ENCODE peak calls at places on chromosomes 1 and 21, in ten cellular contexts. Y is K562, X is Peyer's patch, P is A549, G is body of pancreas, A is HCT116, H is transverse colon, W is heart left ventricle, S is lower leg skin, D is H1. T is an unnamed sample.

GRCh38 chr21:17118638-17119384 is 394.0 kb upstream of the CXADR start:
- DNase-seq in Y (no peak), X (no peak), P (no peak), G (no peak), A (no peak), H (no peak), W (peak; percentile 47), S (no peak), D (no peak), T (no peak)

GRCh38 chr1:3060601-3061551 is 8.1 kb upstream of the PRDM16 start:
- DNase-seq in Y (no peak), X (no peak), P (no peak), G (no peak), A (no peak), H (no peak), W (no peak), S (no peak), D (no peak), T (peak; percentile 16)

GRCh38 chr1:32763221-32763620 is 53.9 kb downstream of the YARS1 start:
- DNase-seq in Y (no peak), X (no peak), P (no peak), G (no peak), A (no peak), H (no peak), W (no peak), S (no peak), D (no peak), T (no peak)

GRCh38 chr1:213448360-213448759 is 397.3 kb downstream of the RPS6KC1 start:
- DNase-seq in Y (no peak), X (no peak), P (no peak), G (no peak), A (no peak), H (no peak), W (no peak), S (no peak), D (no peak), T (no peak)

GRCh38 chr21:38351176-38351959 is 94.6 kb downstream of the KCNJ15 start:
- DNase-seq in Y (no peak), X (no peak), P (no peak), G (no peak), A (no peak), H (no peak), W (no peak), S (no peak), D (no peak), T (no peak)

GRCh38 chr1:200302192-200302892 is 107.5 kb downstream of the ZNF281 start:
- DNase-seq in Y (no peak), X (peak; percentile 57), P (peak; percentile 38), G (peak; percentile 74), A (no peak), H (peak; percentile 51), W (peak; percentile 27), S (no peak), D (peak; percentile 64), T (no peak)

GRCh38 chr1:234468580-234468979 is 10.4 kb downstream of the TARBP1 start:
- DNase-seq in Y (no peak), X (no peak), P (no peak), G (peak; percentile 39), A (no peak), H (no peak), W (no peak), S (no peak), D (no peak), T (no peak)

GRCh38 chr1:192133350-192133950 is 24.8 kb upstream of the RGS18 start:
- DNase-seq in Y (no peak), X (no peak), P (no peak), G (no peak), A (no peak), H (no peak), W (no peak), S (no peak), D (no peak), T (no peak)

GRCh38 chr1:165259236-165259635 is 97.3 kb downstream of the LMX1A start:
- DNase-seq in Y (no peak), X (no peak), P (no peak), G (peak; percentile 19), A (no peak), H (no peak), W (no peak), S (no peak), D (no peak), T (no peak)

GRCh38 chr1:63701187-63701586 is 72.6 kb upstream of the ROR1 start:
- DNase-seq in Y (no peak), X (no peak), P (peak; percentile 27), G (peak; percentile 88), A (no peak), H (peak; percentile 52), W (peak; percentile 55), S (no peak), D (no peak), T (no peak)

GRCh38 chr1:229203030-229203751 is 67.7 kb upstream of the RAB4A start:
- DNase-seq in Y (peak; percentile 52), X (no peak), P (peak; percentile 43), G (peak; percentile 28), A (peak; percentile 57), H (no peak), W (no peak), S (peak; percentile 7), D (peak; percentile 82), T (no peak)

GRCh38 chr1:177686929-177687328 is 282.9 kb downstream of the SEC16B start:
- DNase-seq in Y (no peak), X (no peak), P (no peak), G (peak; percentile 7), A (no peak), H (no peak), W (no peak), S (no peak), D (no peak), T (no peak)

DNA sequence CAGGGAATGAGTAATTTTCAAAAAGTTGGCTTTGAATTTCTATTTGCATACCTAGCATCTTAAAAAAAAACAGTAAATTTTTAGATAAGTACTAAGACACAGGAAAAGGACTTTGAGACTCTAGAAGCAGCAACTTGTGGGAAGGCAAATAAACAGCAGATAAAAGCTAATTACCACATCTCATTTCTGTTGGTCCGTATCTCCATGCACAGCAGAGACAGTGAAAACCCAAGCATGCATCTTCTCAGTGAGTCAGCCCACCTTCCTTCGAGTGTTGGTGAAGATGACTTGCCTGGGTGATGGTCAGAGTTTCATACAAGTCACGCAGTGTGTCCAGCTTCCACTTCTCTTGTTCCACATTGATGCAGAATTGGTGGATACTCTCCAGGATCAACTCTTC is 400.0 kb upstream of the ADAMTS5 start:
- DNase-seq in Y (no peak), X (no peak), P (no peak), G (no peak), A (no peak), H (no peak), W (no peak), S (no peak), D (no peak), T (no peak)
- TF ChIP-seq POLR2A in Y (no peak), X (no peak), P (no peak), G (no peak), A (no peak), H (no peak), W (no peak), S (no peak), D (no peak), T (no peak)

DNA sequence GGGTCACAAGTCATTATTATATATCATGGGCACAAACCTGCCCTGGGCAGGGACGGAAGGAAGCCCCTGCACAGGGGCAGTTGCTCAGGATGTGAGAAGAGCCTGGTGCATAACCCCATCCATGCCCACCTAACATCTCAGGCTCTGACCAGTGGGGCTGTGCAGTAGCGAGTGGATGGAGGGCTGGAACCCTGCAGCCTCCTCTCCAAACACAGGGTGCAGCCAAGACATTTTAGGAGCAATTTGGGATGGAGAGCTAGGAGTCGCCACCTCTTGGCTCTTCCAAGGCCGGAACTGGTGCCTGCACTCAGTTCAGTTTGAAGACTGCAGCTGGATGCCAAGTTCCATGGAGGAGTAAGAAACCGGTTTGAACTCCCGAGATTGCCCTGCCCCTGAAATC is 2.8 kb downstream of the MX1 start:
- DNase-seq in Y (no peak), X (no peak), P (no peak), G (no peak), A (no peak), H (no peak), W (no peak), S (no peak), D (peak; percentile 27), T (no peak)
- TF ChIP-seq POLR2A in Y (no peak), X (no peak), P (no peak), G (no peak), A (no peak), H (no peak), W (no peak), S (no peak), D (no peak), T (no peak)

DNA sequence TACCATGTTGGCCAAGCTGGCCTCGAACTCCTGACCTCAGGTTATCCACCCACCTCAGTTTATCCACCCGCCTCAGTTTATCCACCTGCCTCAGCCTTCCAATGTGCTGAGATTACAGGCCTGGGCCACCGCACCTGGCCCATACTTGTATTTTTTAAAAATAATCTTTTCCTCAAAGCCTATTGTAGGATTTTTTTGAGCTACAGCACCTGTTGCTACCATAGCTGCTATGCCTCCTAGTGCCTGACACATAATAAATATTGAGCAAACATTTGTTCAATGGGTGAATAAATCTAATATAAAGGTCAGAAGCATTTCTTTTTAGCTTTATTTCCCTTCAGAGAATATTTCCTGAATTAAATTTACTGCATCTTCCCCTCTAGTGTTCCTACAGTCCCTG is 15.7 kb upstream of the ACBD3 start:
- DNase-seq in Y (no peak), X (no peak), P (no peak), G (no peak), A (no peak), H (no peak), W (no peak), S (no peak), D (no peak), T (no peak)
- TF ChIP-seq POLR2A in Y (no peak), X (no peak), P (no peak), G (no peak), A (no peak), H (no peak), W (no peak), S (no peak), D (no peak), T (no peak)

GRCh38 chr1:111746614-111746999 is 7.4 kb upstream of the INKA2 start:
- DNase-seq in Y (peak; percentile 26), X (no peak), P (no peak), G (no peak), A (no peak), H (no peak), W (no peak), S (no peak), D (no peak), T (no peak)

GRCh38 chr1:111747947-111748346 is 7.8 kb upstream of the DDX20 start:
- DNase-seq in Y (no peak), X (no peak), P (no peak), G (no peak), A (no peak), H (no peak), W (no peak), S (no peak), D (no peak), T (no peak)

GRCh38 chr1:111743679-111744101 is 4.5 kb upstream of the INKA2 start:
- DNase-seq in Y (peak; percentile 46), X (no peak), P (no peak), G (no peak), A (no peak), H (no peak), W (peak; percentile 73), S (no peak), D (no peak), T (no peak)

GRCh38 chr1:111747282-111747734 is 8.1 kb upstream of the INKA2 start:
- DNase-seq in Y (peak; percentile 89), X (no peak), P (peak; percentile 60), G (peak; percentile 73), A (peak; percentile 90), H (peak; percentile 71), W (peak; percentile 73), S (no peak), D (peak; percentile 70), T (peak; percentile 43)

GRCh38 chr1:111745670-111746613 is 6.7 kb upstream of the INKA2 start:
- DNase-seq in Y (no peak), X (no peak), P (no peak), G (no peak), A (no peak), H (no peak), W (peak; percentile 64), S (no peak), D (no peak), T (no peak)
- TF ChIP-seq POLR2A in Y (no peak), X (no peak), P (no peak), G (no peak), A (no peak), H (no peak), W (no peak), S (no peak), D (no peak), T (no peak)

T was measured in GM12891.